ENCODE peak calls at places on chromosomes 11 and 22, in six cellular contexts. H is thoracic aorta, V is T-helper 9 cell, B is NCI-H1105, R is fibroblast of mammary gland, G is HS-5. F is an unnamed sample.

GRCh38 chr11:128689946-128690745 is 3.7 kb upstream of the FLI1 start:
- DNase-seq in R (no peak), B (no peak), H (no peak), V (no peak), G (no peak), F (no peak)

GRCh38 chr11:82927264-82927880 is 25.8 kb downstream of the DDIAS start:
- DNase-seq in R (peak), G (peak), H (no peak), V (no peak), B (peak), F (peak)

GRCh38 chr11:31808721-31809542 is 2.2 kb downstream of the PAX6 start:
- DNase-seq in B (no peak), R (no peak), G (no peak), H (no peak), V (no peak), F (no peak)

GRCh38 chr11:128061321-128061871 is 526.0 kb downstream of the ETS1 start:
- DNase-seq in G (no peak), R (peak), H (no peak), B (no peak), V (no peak), F (no peak)

GRCh38 chr11:87421422-87421821 is 383.7 kb downstream of the TMEM135 start:
- DNase-seq in B (peak), H (peak), G (peak), R (peak), V (no peak), F (no peak)

GRCh38 chr11:111798279-111798678 is 32.1 kb upstream of the PPP2R1B start:
- DNase-seq in R (no peak), G (no peak), V (no peak), B (no peak), H (no peak), F (no peak)

GRCh38 chr11:2787816-2788750 is 88.3 kb upstream of the KCNQ1OT1 start:
- DNase-seq in G (no peak), B (no peak), V (no peak), R (no peak), H (no peak), F (no peak)

GRCh38 chr11:71442880-71443279 is 5.3 kb downstream of the DHCR7 start:
- DNase-seq in B (no peak), R (no peak), G (no peak), V (no peak), H (no peak), F (no peak)

GRCh38 chr22:43988116-43988817 is 33.0 kb downstream of the SAMM50 start:
- DNase-seq in B (no peak), H (no peak), V (no peak), R (no peak), G (no peak), F (no peak)

GRCh38 chr22:29994941-29995340 is 85.3 kb upstream of the HORMAD2 start:
- DNase-seq in V (no peak), G (no peak), H (no peak), B (no peak), R (peak), F (no peak)

GRCh38 chr22:38936562-38936961 is 20.8 kb upstream of the APOBEC3A start:
- DNase-seq in G (no peak), R (no peak), V (no peak), H (no peak), B (no peak), F (no peak)

GRCh38 chr11:77813256-77813655 is 7.3 kb downstream of the RSF1 start:
- DNase-seq in V (no peak), G (no peak), B (no peak), H (no peak), R (peak), F (no peak)

GRCh38 chr22:43467171-43467570 is 55.4 kb downstream of the MPPED1 start:
- DNase-seq in B (peak), G (no peak), H (no peak), V (no peak), R (no peak), F (no peak)

GRCh38 chr11:87137711-87138110 is 100.0 kb downstream of the TMEM135 start:
- DNase-seq in B (no peak), V (no peak), H (no peak), G (peak), R (peak), F (no peak)

GRCh38 chr11:60771879-60772525 is 13.1 kb upstream of the MS4A10 start:
- DNase-seq in V (no peak), G (no peak), R (peak), H (no peak), B (no peak), F (no peak)

GRCh38 chr11:113305440-113306336 is 8.7 kb upstream of the TTC12 start:
- DNase-seq in R (peak), H (peak), V (peak), G (no peak), B (peak), F (no peak)

GRCh38 chr11:66068154-66068821 is 1.8 kb upstream of the PACS1 start:
- DNase-seq in B (peak), H (no peak), R (peak), G (no peak), V (peak), F (no peak)

GRCh38 chr11:60914620-60915249 is 777 bp downstream of the TMEM109 start:
- DNase-seq in G (no peak), V (peak), B (no peak), R (peak), H (no peak), F (no peak)